ENCODE peak calls at places on chromosomes 12 and 14, in seven cellular contexts. K, Q, B, I, C, E and N are unnamed samples.

GRCh38 chr12:95848575-95849388 is 10.0 kb upstream of the SNRPF start:
- DNase-seq in B (no peak), Q (peak; percentile 48), E (peak; percentile 55), C (no peak), I (no peak), K (no peak), N (peak; percentile 53)

GRCh38 chr12:65876898-65877721 is 52.8 kb downstream of the HMGA2 start:
- DNase-seq in Q (no peak), E (peak; percentile 41), B (no peak), K (no peak), C (no peak), I (no peak), N (no peak)

GRCh38 chr12:93001407-93001806 is 72.3 kb upstream of the EEA1 start:
- DNase-seq in E (no peak), Q (no peak), B (no peak), C (no peak), I (no peak), K (no peak), N (no peak)

GRCh38 chr12:78645956-78646355 is 218.6 kb upstream of the SYT1 start:
- DNase-seq in E (no peak), C (no peak), Q (peak; percentile 0), K (no peak), B (no peak), I (no peak), N (no peak)

GRCh38 chr14:65255583-65256443 is 153.5 kb upstream of the MAX start:
- DNase-seq in I (no peak), Q (no peak), K (peak; percentile 78), C (no peak), B (no peak), E (peak; percentile 86), N (peak; percentile 77)

GRCh38 chr12:22740656-22741350 is 115.8 kb downstream of the ETNK1 start:
- DNase-seq in I (no peak), E (no peak), B (no peak), C (no peak), K (no peak), Q (no peak), N (no peak)

GRCh38 chr14:35332517-35333346 is 40.5 kb downstream of the PSMA6 start:
- DNase-seq in Q (no peak), E (peak; percentile 40), I (no peak), B (no peak), C (no peak), K (no peak), N (no peak)

GRCh38 chr12:86634706-86635410 is 378.7 kb upstream of the MGAT4C start:
- DNase-seq in K (no peak), B (no peak), E (no peak), Q (peak; percentile 1), I (no peak), C (no peak), N (no peak)

GRCh38 chr12:121575952-121576615 is 4.7 kb downstream of the KDM2B start:
- DNase-seq in C (no peak), B (no peak), Q (no peak), K (no peak), I (no peak), E (no peak), N (no peak)

GRCh38 chr12:81573228-81573627 is 185.9 kb downstream of the PPFIA2 start:
- DNase-seq in B (no peak), I (no peak), K (no peak), C (no peak), E (no peak), Q (peak; percentile 2), N (no peak)

GRCh38 chr12:48996794-48997718 is 2.1 kb downstream of the DDN start:
- DNase-seq in Q (peak; percentile 67), K (no peak), I (peak; percentile 67), E (peak; percentile 81), B (peak; percentile 84), C (no peak), N (peak; percentile 79)

GRCh38 chr14:59123975-59124374 is 64.5 kb upstream of the DAAM1 start:
- DNase-seq in I (no peak), Q (peak; percentile 49), C (no peak), B (no peak), E (no peak), K (no peak), N (no peak)

DNA sequence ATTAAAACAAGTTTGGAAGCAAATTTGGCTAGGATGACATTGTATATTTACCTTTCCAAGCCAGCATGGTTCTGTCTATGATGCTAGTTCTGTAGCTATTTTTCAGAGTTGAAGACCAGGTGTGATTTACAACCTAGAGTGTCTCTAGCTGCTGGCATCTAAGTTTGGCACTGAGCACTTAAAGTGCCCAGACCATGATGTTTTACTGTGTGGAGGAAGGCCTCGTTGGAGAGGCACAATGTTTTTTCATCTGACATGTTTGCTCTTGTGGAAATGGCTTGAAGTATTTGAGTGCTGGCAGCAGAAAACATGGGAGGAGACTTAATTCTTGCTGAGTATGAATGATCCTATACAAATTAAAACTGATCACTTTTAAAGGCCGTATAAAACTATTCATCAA is 13.0 kb upstream of the C12orf71 start:
- DNase-seq in E (no peak), K (no peak), C (no peak), B (no peak), I (no peak), Q (no peak), N (no peak)
- TF ChIP-seq POLR2A in E (no peak), K (no peak), C (no peak), B (no peak), I (no peak), Q (no peak), N (no peak)

GRCh38 chr14:103705524-103706284 is 9.5 kb downstream of the XRCC3 start:
- DNase-seq in B (no peak), Q (no peak), E (no peak), C (no peak), I (peak; percentile 62), K (no peak), N (no peak)

GRCh38 chr14:103708750-103709187 is 6.5 kb downstream of the XRCC3 start:
- DNase-seq in B (no peak), C (no peak), I (no peak), K (no peak), E (peak; percentile 76), Q (no peak), N (peak; percentile 54)

GRCh38 chr14:103709814-103710213 is 5.4 kb downstream of the XRCC3 start:
- DNase-seq in C (no peak), K (no peak), Q (no peak), E (no peak), B (no peak), I (no peak), N (no peak)

GRCh38 chr14:103706551-103707328 is 8.5 kb downstream of the XRCC3 start:
- DNase-seq in Q (no peak), I (no peak), C (no peak), B (no peak), K (no peak), E (no peak), N (no peak)

GRCh38 chr14:103707329-103708263 is 7.7 kb downstream of the XRCC3 start:
- DNase-seq in E (no peak), C (no peak), Q (no peak), K (no peak), I (no peak), B (no peak), N (no peak)
- H3K4me1 ChIP-seq in E (peaks cover 79% of the 10 kb centered on the region), C (peaks cover 100% of the 10 kb centered on the region), Q (no peaks in the 10 kb centered on the region), K (no peaks in the 10 kb centered on the region), I (peaks cover 19% of the 10 kb centered on the region), B (peaks cover 55% of the 10 kb centered on the region), N (peaks cover 23% of the 10 kb centered on the region)

GRCh38 chr14:102774391-102775153 is 2.7 kb upstream of the TRAF3 start:
- DNase-seq in I (peak; percentile 59), B (peak; percentile 40), K (no peak), Q (peak; percentile 78), C (no peak), E (peak; percentile 57), N (peak; percentile 68)

GRCh38 chr14:102778616-102779351 is 1.5 kb downstream of the TRAF3 start:
- DNase-seq in E (no peak), K (no peak), I (no peak), B (no peak), Q (peak; percentile 19), C (no peak), N (no peak)

GRCh38 chr14:102775855-102776760 is 1.1 kb upstream of the TRAF3 start:
- DNase-seq in C (no peak), K (no peak), E (peak; percentile 42), Q (peak; percentile 80), I (peak; percentile 41), B (peak; percentile 27), N (peak; percentile 11)

GRCh38 chr14:102777711-102778615 is 714 bp downstream of the TRAF3 start:
- DNase-seq in I (no peak), C (no peak), K (no peak), B (no peak), Q (peak; percentile 47), E (no peak), N (peak; percentile 36)

DNA sequence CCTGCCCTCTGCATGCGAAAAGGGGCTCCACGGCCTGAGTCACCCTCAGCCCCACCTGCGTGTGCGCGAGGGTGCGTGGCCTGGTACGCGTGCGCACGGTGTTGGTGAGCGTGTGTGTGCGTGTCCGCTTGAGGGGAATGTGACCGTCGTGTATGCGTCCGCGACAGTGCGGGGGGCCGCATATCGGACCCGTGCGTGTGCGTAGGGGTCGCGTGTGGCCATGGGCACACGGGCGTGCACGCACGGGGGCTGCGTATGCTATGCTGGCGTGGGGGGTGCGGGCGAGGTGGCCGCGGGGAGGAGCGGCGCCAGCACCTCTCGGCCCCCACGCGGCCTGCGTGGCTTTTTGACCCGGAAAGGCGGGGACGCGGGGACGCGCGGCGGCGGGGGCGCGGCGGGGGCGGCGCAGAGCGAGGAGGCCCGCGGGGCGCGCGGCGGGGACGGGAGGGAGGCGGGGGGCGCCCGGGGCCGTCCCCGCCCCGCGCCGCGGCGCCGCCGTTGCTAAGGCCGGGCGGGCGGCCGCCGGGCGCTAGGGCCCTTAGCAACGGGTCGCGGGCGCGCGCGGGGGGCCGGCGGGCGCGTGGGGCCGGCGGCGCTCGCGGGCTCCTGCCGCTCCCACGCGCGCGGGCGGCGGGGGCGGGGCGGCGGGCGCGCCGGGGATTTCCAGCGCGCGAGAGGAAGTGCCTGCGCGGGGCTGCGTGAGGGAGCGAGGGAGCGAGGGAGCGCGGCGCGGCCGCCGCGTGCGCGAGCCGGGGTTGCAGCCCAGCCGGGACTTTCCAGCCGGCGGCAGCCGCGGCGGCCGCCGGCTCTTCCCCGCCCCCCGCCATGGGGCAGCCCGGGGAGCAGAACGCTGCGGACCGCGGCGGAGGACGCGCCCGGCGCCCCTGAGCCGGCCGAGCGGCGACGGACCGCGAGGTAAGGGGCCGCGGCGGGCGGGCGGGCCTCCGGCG is at the start of gene TRAF3:
- DNase-seq in E (peak; percentile 70), K (no peak), Q (peak; percentile 77), I (peak; percentile 64), C (no peak), B (peak; percentile 79), N (peak; percentile 65)
- TF ChIP-seq POLR2A in E (no peak), K (no peak), Q (peak; percentile 79), I (no peak), C (no peak), B (no peak), N (no peak)

GRCh38 chr12:112005419-112006395 is 7.3 kb downstream of the TMEM116 start:
- DNase-seq in C (no peak), Q (peak; percentile 46), K (peak; percentile 24), B (no peak), E (peak; percentile 67), I (no peak), N (peak; percentile 31)

GRCh38 chr12:112000806-112001205 is 12.2 kb downstream of the TMEM116 start:
- DNase-seq in E (no peak), I (no peak), C (no peak), K (no peak), Q (no peak), B (no peak), N (no peak)

GRCh38 chr12:111998015-111998414 is 14.9 kb downstream of the TMEM116 start:
- DNase-seq in C (no peak), I (no peak), K (no peak), B (no peak), E (no peak), Q (no peak), N (no peak)

GRCh38 chr12:112004041-112004440 is 8.9 kb downstream of the TMEM116 start:
- DNase-seq in I (no peak), B (no peak), C (no peak), E (no peak), K (no peak), Q (no peak), N (no peak)

GRCh38 chr12:112001555-112001954 is 11.4 kb downstream of the TMEM116 start:
- DNase-seq in C (no peak), K (no peak), Q (peak; percentile 75), E (no peak), I (no peak), B (no peak), N (no peak)
- H3K4me1 ChIP-seq in C (peaks cover 28% of the 10 kb centered on the region), K (peaks cover 11% of the 10 kb centered on the region), Q (peaks cover 7% of the 10 kb centered on the region), E (peaks cover 46% of the 10 kb centered on the region), I (no peaks in the 10 kb centered on the region), B (peaks cover 38% of the 10 kb centered on the region), N (no peaks in the 10 kb centered on the region)